ENCODE peak calls at places on chromosome 18, in ten cellular contexts. L is K562; H is left ventricle myocardium inferior; D is effector memory CD4-positive, alpha-beta T cell; C is aorta; E is transverse colon; M is caudate nucleus; K is neural progenitor cell; J is mammary epithelial cell; Q is epithelial cell of prostate. Y is an unnamed sample.

GRCh38 chr18:2009957-2010697 is 561.2 kb downstream of the METTL4 start:
- DNase-seq in L (no peak), H (no peak), D (no peak), C (no peak), E (no peak), M (no peak), K (no peak), J (no peak), Q (no peak), Y (no peak)

GRCh38 chr18:3451989-3452749 is 2.2 kb downstream of the TGIF1 start:
- DNase-seq in L (peak), H (peak), D (peak), C (peak), E (peak), M (peak), K (peak), J (peak), Q (no peak), Y (peak)

GRCh38 chr18:47507651-47508050 is 256.2 kb upstream of the SKOR2 start:
- DNase-seq in L (no peak), H (no peak), D (no peak), C (no peak), E (no peak), M (no peak), K (no peak), J (no peak), Q (no peak), Y (no peak)

GRCh38 chr18:31492671-31493070 is 5.3 kb upstream of the DSG2 start:
- DNase-seq in L (no peak), H (no peak), D (no peak), C (no peak), E (no peak), M (no peak), K (no peak), J (no peak), Q (no peak), Y (no peak)

GRCh38 chr18:58785870-58786269 is 78.8 kb upstream of the ZNF532 start:
- DNase-seq in L (no peak), H (no peak), D (no peak), C (no peak), E (no peak), M (no peak), K (no peak), J (no peak), Q (no peak), Y (no peak)

GRCh38 chr18:43590182-43590903 is 313.1 kb upstream of the SYT4 start:
- DNase-seq in L (no peak), H (no peak), D (no peak), C (peak), E (no peak), M (no peak), K (no peak), J (peak), Q (no peak), Y (no peak)

GRCh38 chr18:74375999-74376398 is 60.4 kb downstream of the C18orf63 start:
- DNase-seq in L (no peak), H (no peak), D (no peak), C (no peak), E (no peak), M (no peak), K (no peak), J (peak), Q (no peak), Y (no peak)

GRCh38 chr18:73670536-73670935 is 477.1 kb downstream of the FBXO15 start:
- DNase-seq in L (no peak), H (no peak), D (no peak), C (no peak), E (no peak), M (no peak), K (no peak), J (peak), Q (peak), Y (no peak)

GRCh38 chr18:40607741-40608140 is 1347.3 kb upstream of the PIK3C3 start:
- DNase-seq in L (no peak), H (no peak), D (no peak), C (no peak), E (no peak), M (no peak), K (no peak), J (no peak), Q (no peak), Y (no peak)

GRCh38 chr18:44290366-44290855 is 390.3 kb upstream of the SETBP1 start:
- DNase-seq in L (no peak), H (no peak), D (no peak), C (no peak), E (no peak), M (no peak), K (no peak), J (peak), Q (no peak), Y (no peak)

GRCh38 chr18:22385718-22386117 is 32.0 kb downstream of the CTAGE1 start:
- DNase-seq in L (no peak), H (no peak), D (no peak), C (no peak), E (no peak), M (no peak), K (no peak), J (peak), Q (peak), Y (no peak)

GRCh38 chr18:79575891-79576685 is 103.5 kb upstream of the CTDP1 start:
- DNase-seq in L (no peak), H (peak), D (no peak), C (peak), E (peak), M (peak), K (no peak), J (no peak), Q (peak), Y (peak)

GRCh38 chr18:52963481-52963880 is 623.5 kb downstream of the DCC start:
- DNase-seq in L (no peak), H (no peak), D (no peak), C (no peak), E (no peak), M (no peak), K (no peak), J (no peak), Q (no peak), Y (no peak)

GRCh38 chr18:50560681-50561629 is 1.1 kb downstream of the MAPK4 start:
- DNase-seq in L (no peak), H (no peak), D (no peak), C (no peak), E (no peak), M (no peak), K (peak), J (no peak), Q (no peak), Y (no peak)

GRCh38 chr18:21868770-21869169 is 128.2 kb downstream of the MIB1 start:
- DNase-seq in L (no peak), H (no peak), D (no peak), C (no peak), E (no peak), M (no peak), K (no peak), J (no peak), Q (no peak), Y (no peak)

GRCh38 chr18:66564236-66564635 is 39.7 kb downstream of the CDH19 start:
- DNase-seq in L (no peak), H (no peak), D (no peak), C (no peak), E (no peak), M (no peak), K (no peak), J (no peak), Q (no peak), Y (no peak)

GRCh38 chr18:68564348-68564747 is 150.6 kb downstream of the TMX3 start:
- DNase-seq in L (no peak), H (no peak), D (no peak), C (no peak), E (no peak), M (no peak), K (peak), J (no peak), Q (no peak), Y (no peak)

GRCh38 chr18:24212939-24213338 is 74.1 kb downstream of the CABYR start:
- DNase-seq in L (no peak), H (no peak), D (no peak), C (no peak), E (no peak), M (no peak), K (no peak), J (peak), Q (peak), Y (no peak)

GRCh38 chr18:24209558-24209957 is 70.7 kb downstream of the CABYR start:
- DNase-seq in L (no peak), H (no peak), D (no peak), C (no peak), E (no peak), M (no peak), K (no peak), J (no peak), Q (no peak), Y (no peak)

GRCh38 chr18:24219561-24220317 is 80.9 kb downstream of the CABYR start:
- DNase-seq in L (no peak), H (no peak), D (no peak), C (no peak), E (no peak), M (peak), K (no peak), J (no peak), Q (no peak), Y (peak)

GRCh38 chr18:24214144-24214543 is 75.3 kb downstream of the CABYR start:
- DNase-seq in L (no peak), H (no peak), D (no peak), C (no peak), E (no peak), M (no peak), K (peak), J (no peak), Q (no peak), Y (no peak)

DNA sequence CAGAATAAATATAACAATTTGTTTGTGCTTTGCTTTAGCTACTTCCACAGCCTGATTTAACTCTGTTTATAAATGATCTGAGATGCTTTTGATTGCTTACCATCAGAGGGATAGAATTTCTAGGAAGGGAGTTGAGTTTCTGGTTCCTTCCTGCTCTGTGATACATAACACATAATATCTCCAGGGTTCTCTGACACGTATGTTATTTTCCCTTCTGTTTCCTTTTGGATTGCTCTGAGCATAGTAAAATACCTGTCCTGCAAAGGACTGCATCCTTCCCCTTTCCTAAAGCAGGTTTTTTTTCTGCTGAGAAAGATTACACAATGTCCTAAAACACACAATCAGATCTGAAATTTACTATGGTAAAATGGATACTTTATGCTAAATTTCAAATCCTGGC is 76.1 kb downstream of the CABYR start:
- DNase-seq in L (no peak), H (no peak), D (no peak), C (no peak), E (no peak), M (no peak), K (no peak), J (peak), Q (no peak), Y (no peak)
- H3K27ac ChIP-seq in L (no peak), H (peak), D (no peak), C (no peak), E (peak), M (peak), K (no peak), J (no peak), Q (peak), Y (peak)

GRCh38 chr18:28176933-28177827 is at the start of gene CDH2:
- DNase-seq in L (no peak), H (peak), D (no peak), C (peak), E (no peak), M (peak), K (peak), J (peak), Q (no peak), Y (peak)

GRCh38 chr18:28175930-28176673 is 828 bp downstream of the CDH2 start:
- DNase-seq in L (no peak), H (peak), D (no peak), C (no peak), E (no peak), M (peak), K (peak), J (peak), Q (no peak), Y (no peak)

GRCh38 chr18:28174181-28174906 is 2.6 kb downstream of the CDH2 start:
- DNase-seq in L (no peak), H (no peak), D (no peak), C (no peak), E (no peak), M (no peak), K (no peak), J (no peak), Q (no peak), Y (no peak)

GRCh38 chr18:28176674-28176932 is 327 bp downstream of the CDH2 start:
- DNase-seq in L (no peak), H (no peak), D (no peak), C (no peak), E (no peak), M (no peak), K (no peak), J (no peak), Q (no peak), Y (no peak)

GRCh38 chr18:28175047-28175929 is 1.6 kb downstream of the CDH2 start:
- DNase-seq in L (no peak), H (peak), D (no peak), C (peak), E (no peak), M (no peak), K (peak), J (no peak), Q (no peak), Y (peak)
- H3K27ac ChIP-seq in L (no peak), H (peak), D (no peak), C (no peak), E (no peak), M (peak), K (peak), J (no peak), Q (no peak), Y (no peak)

DNA sequence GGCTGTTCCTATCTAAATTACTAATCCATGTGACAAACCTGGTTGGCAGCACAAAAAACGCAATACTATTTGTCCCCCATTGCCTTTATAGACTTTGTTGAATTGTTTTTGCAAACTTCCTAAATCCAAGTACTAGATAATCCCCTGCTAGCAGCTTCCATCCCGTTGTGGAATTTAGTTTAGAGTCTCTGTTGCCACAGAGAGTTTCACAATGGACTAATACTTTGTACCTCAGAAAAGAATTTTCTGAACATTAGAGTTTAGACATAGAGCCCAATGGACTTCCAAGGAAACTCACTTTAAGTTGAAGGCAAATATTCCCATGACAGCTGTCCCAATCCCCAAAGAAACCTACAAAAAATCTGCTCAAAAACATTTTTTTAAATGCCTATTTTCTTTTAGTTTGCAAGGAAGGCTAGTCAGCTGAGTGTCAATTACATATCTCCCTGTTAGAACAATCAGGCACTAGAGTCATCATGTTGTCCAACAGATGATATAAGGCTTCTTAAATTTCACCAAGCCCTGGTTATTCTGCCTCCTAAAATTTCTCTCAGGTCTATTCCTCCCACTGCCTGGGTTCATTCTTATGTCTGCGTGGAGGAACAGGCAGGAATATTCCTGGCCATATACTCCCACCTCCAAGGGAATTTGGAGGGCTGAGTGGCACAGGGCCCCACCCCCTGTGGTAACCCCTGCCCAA is 27.2 kb downstream of the RNF152 start:
- DNase-seq in L (no peak), H (no peak), D (no peak), C (no peak), E (no peak), M (no peak), K (peak), J (no peak), Q (no peak), Y (no peak)
- H3K27ac ChIP-seq in L (no peak), H (peak), D (no peak), C (no peak), E (no peak), M (no peak), K (no peak), J (no peak), Q (no peak), Y (no peak)

DNA sequence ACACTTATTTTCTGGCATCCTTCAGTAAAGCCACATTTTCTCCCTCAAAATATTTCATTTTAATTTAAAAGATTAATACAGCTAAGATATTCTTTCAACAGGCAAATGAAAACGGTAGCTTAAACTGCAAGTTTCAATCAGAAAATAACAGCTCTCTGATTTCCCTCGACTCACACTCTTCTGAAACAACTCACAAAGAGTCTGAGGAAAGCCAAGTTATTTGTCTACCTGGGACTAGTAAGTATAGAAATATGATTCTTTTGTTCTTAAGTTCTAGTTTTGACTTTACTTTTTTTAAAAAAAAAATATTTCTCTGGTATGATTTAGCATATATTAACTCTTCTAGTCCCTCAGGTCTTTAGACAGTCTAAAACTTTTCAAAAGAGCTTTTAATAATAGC is 27.2 kb downstream of the CEP192 start:
- DNase-seq in L (no peak), H (no peak), D (no peak), C (no peak), E (no peak), M (no peak), K (no peak), J (no peak), Q (no peak), Y (no peak)
- H3K27ac ChIP-seq in L (no peak), H (no peak), D (no peak), C (no peak), E (no peak), M (no peak), K (no peak), J (peak), Q (peak), Y (no peak)

DNA sequence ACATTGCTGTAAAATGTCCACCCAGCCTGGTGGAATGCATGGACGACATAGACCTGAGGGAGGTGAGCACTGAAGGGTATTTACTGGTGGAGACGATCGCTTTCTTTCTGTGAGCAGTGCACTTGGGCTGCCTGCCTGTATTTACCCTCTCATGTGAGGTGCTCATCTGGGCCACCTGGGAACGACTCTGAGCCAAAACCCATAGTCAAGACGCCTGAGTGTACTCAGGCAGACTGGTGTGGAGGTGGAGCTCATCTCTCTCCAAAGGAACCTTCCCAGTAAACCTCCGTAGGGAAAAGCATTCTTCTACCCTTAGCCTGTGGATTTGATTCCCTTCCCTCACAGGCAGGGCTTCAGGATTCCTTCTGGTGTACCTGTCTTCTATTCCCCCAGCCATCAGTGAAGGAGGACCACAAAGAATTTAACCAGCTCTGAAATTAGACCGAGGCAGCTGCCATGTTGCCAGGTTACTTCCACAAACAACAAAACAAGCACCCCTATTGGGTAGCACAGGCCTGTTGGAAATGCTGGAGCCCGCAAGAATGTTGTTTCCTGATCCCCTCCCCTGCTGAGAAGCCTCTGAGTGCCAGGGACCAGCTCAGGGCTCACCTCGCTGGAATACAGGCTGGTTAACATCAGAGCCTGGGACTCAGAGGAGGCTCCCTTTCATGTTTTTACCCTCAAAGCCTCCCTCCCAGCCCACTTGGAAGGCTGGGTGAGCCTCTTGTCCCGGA is 47.5 kb upstream of the TXNDC2 start:
- DNase-seq in L (no peak), H (no peak), D (no peak), C (no peak), E (no peak), M (no peak), K (peak), J (no peak), Q (no peak), Y (no peak)
- H3K27ac ChIP-seq in L (no peak), H (peak), D (no peak), C (no peak), E (peak), M (peak), K (no peak), J (no peak), Q (no peak), Y (peak)

DNA sequence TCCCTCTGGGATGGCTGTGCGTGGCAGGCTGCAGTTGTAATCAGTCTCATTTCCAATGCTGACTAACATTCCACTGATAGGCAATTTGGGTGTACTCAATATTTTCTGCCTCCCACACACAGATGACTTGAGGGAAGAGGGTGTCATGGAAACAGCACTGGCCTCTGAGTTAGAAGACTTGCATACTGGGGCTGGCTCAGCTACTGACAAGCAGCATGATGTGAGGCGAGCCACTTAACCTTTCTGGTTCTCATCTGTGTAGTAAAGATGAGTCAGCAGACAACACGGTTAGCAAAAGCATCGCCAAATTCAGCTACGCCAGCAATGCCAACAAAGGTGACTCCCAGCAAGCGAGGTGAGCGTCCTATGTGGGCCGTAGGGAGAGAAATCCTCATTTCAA is 73.5 kb downstream of the COLEC12 start:
- DNase-seq in L (no peak), H (no peak), D (no peak), C (no peak), E (no peak), M (no peak), K (no peak), J (no peak), Q (no peak), Y (no peak)
- H3K27ac ChIP-seq in L (no peak), H (no peak), D (no peak), C (no peak), E (no peak), M (peak), K (no peak), J (no peak), Q (no peak), Y (no peak)

GRCh38 chr18:59892123-59892522 is 7.7 kb upstream of the PMAIP1 start:
- DNase-seq in L (no peak), H (no peak), D (no peak), C (no peak), E (no peak), M (no peak), K (no peak), J (no peak), Q (no peak), Y (no peak)
- H3K27ac ChIP-seq in L (no peak), H (no peak), D (no peak), C (no peak), E (no peak), M (no peak), K (no peak), J (no peak), Q (no peak), Y (no peak)